ENCODE peak calls at places on chromosomes 2 and 18, in ten cellular contexts. J, V, C, A, Z, E, X, O, F and D are unnamed samples.

GRCh38 chr18:75214766-75215515 is 4.3 kb downstream of the TSHZ1 start:
- DNase-seq in J (no peak), V (no peak), C (no peak), A (no peak), Z (no peak), E (no peak), X (no peak), O (peak), F (no peak), D (no peak)

GRCh38 chr2:106020032-106020431 is 174.1 kb downstream of the UXS1 start:
- DNase-seq in J (no peak), V (no peak), C (peak), A (no peak), Z (no peak), E (no peak), X (no peak), O (no peak), F (no peak), D (no peak)

GRCh38 chr18:56034954-56035353 is 447.0 kb upstream of the TCF4 start:
- DNase-seq in J (no peak), V (no peak), C (no peak), A (no peak), Z (no peak), E (no peak), X (no peak), O (no peak), F (no peak), D (no peak)

GRCh38 chr18:48954837-48955527 is 4.2 kb upstream of the SMAD7 start:
- DNase-seq in J (no peak), V (no peak), C (no peak), A (no peak), Z (no peak), E (no peak), X (no peak), O (no peak), F (no peak), D (no peak)

GRCh38 chr2:46157072-46157965 is 139.9 kb upstream of the EPAS1 start:
- DNase-seq in J (peak), V (no peak), C (no peak), A (no peak), Z (no peak), E (no peak), X (no peak), O (no peak), F (no peak), D (no peak)

GRCh38 chr2:11239718-11240462 is 84.6 kb downstream of the SLC66A3 start:
- DNase-seq in J (no peak), V (no peak), C (peak), A (no peak), Z (peak), E (no peak), X (peak), O (no peak), F (no peak), D (no peak)

GRCh38 chr2:64362562-64363026 is 91.4 kb upstream of the LGALSL start:
- DNase-seq in J (no peak), V (no peak), C (no peak), A (no peak), Z (no peak), E (peak), X (no peak), O (peak), F (no peak), D (no peak)

GRCh38 chr18:79476918-79477685 is 81.4 kb downstream of the NFATC1 start:
- DNase-seq in J (peak), V (no peak), C (no peak), A (no peak), Z (no peak), E (peak), X (no peak), O (no peak), F (no peak), D (no peak)

GRCh38 chr18:79573921-79574491 is 105.6 kb upstream of the CTDP1 start:
- DNase-seq in J (no peak), V (no peak), C (no peak), A (no peak), Z (no peak), E (peak), X (no peak), O (no peak), F (peak), D (no peak)

GRCh38 chr2:101310591-101311389 is 2.3 kb upstream of the RNF149 start:
- DNase-seq in J (no peak), V (no peak), C (no peak), A (no peak), Z (no peak), E (no peak), X (no peak), O (peak), F (no peak), D (no peak)

GRCh38 chr18:77560334-77560970 is 310.8 kb downstream of the GALR1 start:
- DNase-seq in J (no peak), V (no peak), C (peak), A (no peak), Z (no peak), E (no peak), X (no peak), O (no peak), F (no peak), D (peak)

GRCh38 chr2:11368059-11368572 is 23.7 kb upstream of the ROCK2 start:
- DNase-seq in J (peak), V (no peak), C (no peak), A (no peak), Z (no peak), E (peak), X (no peak), O (peak), F (no peak), D (no peak)

GRCh38 chr18:49135871-49136270 is 185.1 kb upstream of the SMAD7 start:
- DNase-seq in J (no peak), V (no peak), C (peak), A (no peak), Z (peak), E (no peak), X (no peak), O (no peak), F (no peak), D (peak)

GRCh38 chr2:239165206-239165831 is 235.5 kb downstream of the HDAC4 start:
- DNase-seq in J (no peak), V (no peak), C (no peak), A (no peak), Z (no peak), E (peak), X (no peak), O (no peak), F (peak), D (no peak)

GRCh38 chr2:217291259-217291658 is 431.4 kb upstream of the TNP1 start:
- DNase-seq in J (no peak), V (no peak), C (no peak), A (no peak), Z (peak), E (no peak), X (no peak), O (peak), F (no peak), D (no peak)

GRCh38 chr18:27665264-27665799 is 480.2 kb upstream of the CHST9 start:
- DNase-seq in J (no peak), V (no peak), C (no peak), A (no peak), Z (no peak), E (no peak), X (peak), O (no peak), F (no peak), D (no peak)

GRCh38 chr2:241869087-241869961 is at the start of gene RTP5:
- DNase-seq in J (no peak), V (no peak), C (no peak), A (no peak), Z (no peak), E (no peak), X (no peak), O (no peak), F (peak), D (no peak)

GRCh38 chr2:240573516-240574385 is 5.5 kb downstream of the RNPEPL1 start:
- DNase-seq in J (no peak), V (no peak), C (no peak), A (no peak), Z (no peak), E (peak), X (no peak), O (no peak), F (peak), D (no peak)

GRCh38 chr18:46452820-46453219 is 204.2 kb downstream of the LOXHD1 start:
- DNase-seq in J (no peak), V (no peak), C (peak), A (no peak), Z (peak), E (no peak), X (no peak), O (no peak), F (no peak), D (no peak)

GRCh38 chr18:43847164-43848091 is 570.1 kb upstream of the SYT4 start:
- DNase-seq in J (no peak), V (no peak), C (peak), A (peak), Z (no peak), E (no peak), X (peak), O (no peak), F (no peak), D (no peak)

GRCh38 chr2:101479328-101479727 is 4.4 kb upstream of the RFX8 start:
- DNase-seq in J (no peak), V (no peak), C (no peak), A (no peak), Z (peak), E (no peak), X (peak), O (no peak), F (no peak), D (no peak)

GRCh38 chr2:173397539-173397938 is 42.9 kb downstream of the CDCA7 start:
- DNase-seq in J (no peak), V (no peak), C (no peak), A (no peak), Z (no peak), E (no peak), X (no peak), O (peak), F (no peak), D (no peak)

GRCh38 chr2:98868548-98869271 is 67.3 kb downstream of the CRACDL start:
- DNase-seq in J (no peak), V (no peak), C (no peak), A (no peak), Z (no peak), E (no peak), X (no peak), O (peak), F (no peak), D (no peak)

GRCh38 chr2:215826838-215827441 is 186.4 kb downstream of the MREG start:
- DNase-seq in J (no peak), V (no peak), C (peak), A (no peak), Z (no peak), E (no peak), X (no peak), O (no peak), F (no peak), D (no peak)

GRCh38 chr2:219824996-219825395 is 197.6 kb downstream of the SLC4A3 start:
- DNase-seq in J (no peak), V (no peak), C (no peak), A (no peak), Z (no peak), E (no peak), X (no peak), O (no peak), F (no peak), D (no peak)

GRCh38 chr2:234597576-234597861 is 100.6 kb upstream of the ARL4C start:
- DNase-seq in J (no peak), V (no peak), C (no peak), A (no peak), Z (no peak), E (no peak), X (no peak), O (no peak), F (no peak), D (no peak)

GRCh38 chr2:134375935-134376334 is 122.1 kb downstream of the MGAT5 start:
- DNase-seq in J (peak), V (no peak), C (peak), A (peak), Z (peak), E (peak), X (peak), O (peak), F (no peak), D (peak)

GRCh38 chr2:182646763-182647498 is 69.1 kb upstream of the DNAJC10 start:
- DNase-seq in J (no peak), V (no peak), C (no peak), A (no peak), Z (no peak), E (no peak), X (no peak), O (no peak), F (no peak), D (no peak)

GRCh38 chr2:151886235-151886634 is 58.0 kb upstream of the ARL5A start:
- DNase-seq in J (no peak), V (no peak), C (peak), A (no peak), Z (peak), E (no peak), X (no peak), O (no peak), F (no peak), D (no peak)

GRCh38 chr2:18855027-18855426 is 265.7 kb upstream of the NT5C1B start:
- DNase-seq in J (no peak), V (no peak), C (peak), A (no peak), Z (peak), E (no peak), X (no peak), O (peak), F (no peak), D (no peak)

GRCh38 chr2:10368491-10369231 is 66.0 kb downstream of the HPCAL1 start:
- DNase-seq in J (no peak), V (no peak), C (no peak), A (no peak), Z (no peak), E (peak), X (no peak), O (no peak), F (no peak), D (no peak)

GRCh38 chr2:218354850-218355443 is 1.7 kb upstream of the CATIP start:
- DNase-seq in J (no peak), V (no peak), C (no peak), A (no peak), Z (no peak), E (no peak), X (no peak), O (no peak), F (no peak), D (no peak)

GRCh38 chr18:12606592-12607315 is 51.2 kb downstream of the SPIRE1 start:
- DNase-seq in J (peak), V (no peak), C (peak), A (no peak), Z (peak), E (no peak), X (no peak), O (peak), F (no peak), D (no peak)

GRCh38 chr2:138275881-138276280 is 225.7 kb upstream of the SPOPL start:
- DNase-seq in J (no peak), V (no peak), C (peak), A (no peak), Z (peak), E (no peak), X (no peak), O (peak), F (no peak), D (no peak)

GRCh38 chr2:723761-724160 is 46.6 kb upstream of the TMEM18 start:
- DNase-seq in J (no peak), V (no peak), C (no peak), A (no peak), Z (no peak), E (no peak), X (no peak), O (no peak), F (no peak), D (no peak)